ENCODE peak calls at places on chromosomes 11 and 22, in eight cellular contexts. D is fibroblast of mammary gland, U is GM12891, Z is lung, B is fibroblast of villous mesenchyme, F is Right ventricle myocardium superior, I is psoas muscle, V is AML-193. R is an unnamed sample.

GRCh38 chr11:34639545-34639944 is 18.7 kb downstream of the EHF start:
- DNase-seq in V (no peak), I (no peak), Z (no peak), U (no peak), F (no peak), B (no peak), D (no peak), R (no peak)

GRCh38 chr11:12792590-12792989 is 118.4 kb downstream of the TEAD1 start:
- DNase-seq in F (no peak), B (peak), D (peak), U (no peak), V (no peak), I (no peak), Z (no peak), R (peak)

GRCh38 chr22:32331236-32331917 is 26.3 kb upstream of the RFPL3 start:
- DNase-seq in Z (no peak), U (no peak), D (no peak), F (no peak), V (no peak), B (no peak), I (no peak), R (no peak)

GRCh38 chr22:17706451-17706900 is 67.8 kb downstream of the BID start:
- DNase-seq in U (peak), V (peak), Z (peak), F (no peak), D (peak), B (peak), I (no peak), R (peak)

GRCh38 chr11:116499396-116500001 is 273.3 kb downstream of the BUD13 start:
- DNase-seq in Z (peak), U (peak), F (peak), D (peak), B (peak), I (peak), V (peak), R (peak)

GRCh38 chr22:43142881-43143562 is at the start of gene MCAT:
- DNase-seq in F (peak), U (peak), V (peak), I (peak), D (peak), Z (peak), B (peak), R (peak)

GRCh38 chr11:26847459-26847858 is 125.6 kb upstream of the SLC5A12 start:
- DNase-seq in D (peak), B (peak), V (no peak), I (peak), F (peak), Z (no peak), U (no peak), R (no peak)

GRCh38 chr11:3095712-3096361 is 38.6 kb upstream of the CARS1 start:
- DNase-seq in U (no peak), D (peak), F (peak), B (peak), I (no peak), V (no peak), Z (no peak), R (peak)

GRCh38 chr11:80214413-80214812 is 773.6 kb upstream of the TENM4 start:
- DNase-seq in F (no peak), V (no peak), B (no peak), D (no peak), I (no peak), Z (no peak), U (no peak), R (no peak)

GRCh38 chr11:36774603-36775002 is 176.6 kb upstream of the RAG2 start:
- DNase-seq in F (no peak), I (no peak), U (no peak), D (peak), Z (no peak), B (peak), V (peak), R (peak)

GRCh38 chr11:113647108-113647507 is 59.0 kb downstream of the TMPRSS5 start:
- DNase-seq in D (no peak), I (no peak), Z (no peak), U (no peak), F (no peak), V (no peak), B (no peak), R (no peak)

R was measured in NCI-H226.